ENCODE peak calls at places on chromosomes 11 and 22, in six cellular contexts. L is neuronal stem cell, E is IMR-90, B is mesendoderm, N is trophoblast cell, K is H1. O is an unnamed sample.

GRCh38 chr11:123729602-123730001 is 11.9 kb downstream of the ZNF202 start:
- DNase-seq in L (no peak), E (peak), B (no peak), N (no peak), K (no peak), O (no peak)

GRCh38 chr11:109972181-109972715 is 120.9 kb upstream of the ZC3H12C start:
- DNase-seq in L (no peak), E (peak), B (no peak), N (no peak), K (no peak), O (peak)

GRCh38 chr11:86591631-86592030 is 80.8 kb downstream of the ME3 start:
- DNase-seq in L (no peak), E (no peak), B (no peak), N (no peak), K (no peak), O (peak)

GRCh38 chr22:30245181-30245984 is 1.2 kb downstream of the LIF start:
- DNase-seq in L (no peak), E (no peak), B (peak), N (no peak), K (no peak), O (no peak)

GRCh38 chr11:100562102-100562501 is 125.0 kb upstream of the ARHGAP42 start:
- DNase-seq in L (no peak), E (peak), B (no peak), N (no peak), K (no peak), O (peak)

GRCh38 chr11:71336996-71337772 is 84.8 kb upstream of the SHANK2 start:
- DNase-seq in L (no peak), E (no peak), B (no peak), N (peak), K (no peak), O (no peak)

GRCh38 chr22:38890377-38890776 is 18.4 kb upstream of the CBX6 start:
- DNase-seq in L (no peak), E (no peak), B (no peak), N (no peak), K (no peak), O (no peak)

GRCh38 chr11:109424893-109425292 is 2.9 kb downstream of the C11orf87 start:
- DNase-seq in L (peak), E (no peak), B (peak), N (peak), K (peak), O (no peak)

GRCh38 chr11:123460006-123460700 is 30.1 kb downstream of the GRAMD1B start:
- DNase-seq in L (no peak), E (no peak), B (no peak), N (no peak), K (no peak), O (no peak)

GRCh38 chr11:112280268-112281126 is 19.8 kb upstream of the PLET1 start:
- DNase-seq in L (peak), E (peak), B (peak), N (peak), K (peak), O (peak)

GRCh38 chr22:30909306-30909705 is 59.3 kb downstream of the MORC2 start:
- DNase-seq in L (no peak), E (no peak), B (no peak), N (no peak), K (no peak), O (no peak)

GRCh38 chr11:116647305-116648080 is 125.3 kb downstream of the BUD13 start:
- DNase-seq in L (no peak), E (no peak), B (no peak), N (no peak), K (no peak), O (no peak)

GRCh38 chr11:135027461-135027860 is 615.4 kb upstream of the B3GAT1 start:
- DNase-seq in L (peak), E (peak), B (peak), N (peak), K (peak), O (peak)

GRCh38 chr11:101321222-101321621 is 191.6 kb upstream of the PGR start:
- DNase-seq in L (no peak), E (no peak), B (peak), N (peak), K (no peak), O (no peak)

GRCh38 chr22:49291781-49292180 is 535.9 kb downstream of the BRD1 start:
- DNase-seq in L (no peak), E (no peak), B (no peak), N (no peak), K (peak), O (no peak)

GRCh38 chr22:23204541-23205157 is 24.3 kb downstream of the BCR start:
- DNase-seq in L (no peak), E (no peak), B (no peak), N (no peak), K (no peak), O (no peak)

GRCh38 chr11:95655544-95655943 is 134.0 kb downstream of the FAM76B start:
- DNase-seq in L (no peak), E (no peak), B (no peak), N (no peak), K (no peak), O (peak)

GRCh38 chr11:105821366-105821765 is 200.7 kb downstream of the MSANTD4 start:
- DNase-seq in L (no peak), E (no peak), B (peak), N (no peak), K (no peak), O (no peak)

GRCh38 chr22:48838846-48839730 is 988.6 kb downstream of the BRD1 start:
- DNase-seq in L (no peak), E (no peak), B (no peak), N (no peak), K (no peak), O (no peak)

GRCh38 chr11:48116843-48117242 is 99.8 kb upstream of the OR4B1 start:
- DNase-seq in L (no peak), E (no peak), B (peak), N (no peak), K (no peak), O (peak)

DNA sequence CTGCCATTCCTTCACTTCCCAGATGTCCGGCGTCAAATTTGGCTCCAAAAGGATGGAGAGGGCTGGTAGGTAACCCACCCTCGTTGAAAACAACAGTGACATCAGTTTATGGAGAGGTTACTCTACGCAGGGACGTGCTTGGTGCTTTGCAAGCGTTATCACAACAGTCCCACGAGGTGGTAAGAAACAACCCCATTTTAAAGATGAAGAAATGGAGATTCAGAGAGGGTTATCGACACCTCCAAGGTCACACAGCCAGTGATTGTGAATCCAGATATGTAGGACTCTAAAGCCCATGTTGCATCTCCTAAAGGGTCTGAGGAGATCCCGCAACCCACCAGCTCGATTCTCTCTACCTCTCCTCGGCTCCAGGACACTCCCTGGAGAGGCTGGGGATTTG is 773 bp downstream of the MIAT start:
- DNase-seq in L (no peak), E (no peak), B (peak), N (no peak), K (no peak), O (no peak)
- H3K4me3 ChIP-seq in L (peak), E (no peak), B (peak), N (no peak), K (peak), O (peak)

GRCh38 chr22:42285604-42286003 is 15.2 kb upstream of the TCF20 start:
- DNase-seq in L (no peak), E (no peak), B (no peak), N (no peak), K (no peak), O (no peak)
- H3K4me2 ChIP-seq in L (no peak), E (no peak), B (no peak), N (no peak), K (no peak), O (no peak)

DNA sequence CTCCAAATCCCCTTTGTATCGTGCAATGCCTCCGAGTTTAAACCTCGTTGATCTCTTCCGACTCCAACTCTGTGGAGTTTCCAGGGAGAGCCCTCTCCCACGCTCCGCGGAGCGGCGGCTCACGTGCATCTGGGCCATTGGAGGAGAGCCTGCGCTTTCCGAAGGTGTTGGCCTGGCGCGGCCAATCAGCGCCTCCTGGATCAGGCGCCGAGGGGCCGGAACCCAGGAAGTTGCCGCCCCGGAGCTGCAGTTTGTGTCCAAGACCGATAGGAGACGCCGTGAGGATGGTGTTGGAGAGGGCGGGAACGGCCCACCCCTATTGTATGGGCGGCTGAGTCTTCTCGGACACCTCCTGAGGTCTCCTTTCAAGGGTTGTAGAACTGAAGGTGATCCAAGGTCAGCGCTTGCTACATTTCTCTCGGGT is 1.6 kb downstream of the ADAMTS15 start:
- DNase-seq in L (no peak), E (peak), B (peak), N (peak), K (peak), O (peak)
- H3K18ac ChIP-seq in L (no peak), E (peak), B (no peak), N (no peak), K (no peak), O (no peak)

DNA sequence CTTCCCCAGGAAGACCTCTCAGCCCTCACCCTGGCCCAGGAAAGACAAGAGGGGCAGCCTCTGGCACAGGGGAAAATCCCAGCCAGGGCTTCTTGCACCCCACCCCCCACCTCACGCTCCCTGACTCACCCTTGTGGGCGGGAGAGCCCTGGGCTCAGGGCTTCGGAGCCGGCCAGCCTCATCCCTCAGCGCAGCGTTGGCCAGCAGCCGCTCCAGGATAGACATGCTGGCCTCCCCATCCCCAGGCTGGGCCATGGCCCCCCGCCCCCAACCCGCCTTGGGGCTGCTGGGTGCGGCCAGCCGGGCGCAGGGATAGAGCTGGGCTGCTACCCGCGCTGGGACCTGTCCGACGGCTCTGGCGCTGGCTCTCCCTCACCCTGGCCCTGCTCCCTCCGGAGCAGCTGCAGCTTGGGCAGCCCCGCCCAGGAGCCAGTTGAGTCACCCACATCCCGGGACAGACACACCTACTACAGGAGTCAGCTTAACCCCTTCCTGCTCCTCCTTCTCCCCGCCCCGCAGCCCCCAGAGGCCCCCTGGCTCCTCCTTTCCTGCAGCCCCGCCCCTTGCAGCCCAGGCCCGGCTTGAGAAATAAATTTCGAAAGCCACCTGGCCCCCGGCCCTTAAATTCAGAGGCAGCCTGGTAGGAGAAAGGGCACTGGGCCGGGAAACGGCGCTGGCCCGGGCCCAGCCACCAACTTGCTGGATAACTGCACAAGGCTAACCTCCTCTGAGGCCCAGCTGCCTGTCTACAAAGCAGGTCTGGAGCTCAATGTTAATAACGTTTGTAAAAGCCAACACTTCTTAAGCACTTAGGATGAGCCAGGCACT is 13.4 kb downstream of the TNKS1BP1 start:
- DNase-seq in L (peak), E (peak), B (peak), N (peak), K (peak), O (peak)
- H3K4me3 ChIP-seq in L (no peak), E (peak), B (peak), N (peak), K (peak), O (peak)